ENCODE peak calls at places on chromosome 1, in five cellular contexts. O is naive thymus-derived CD4-positive, alpha-beta T cell; F is NCI-H1436; X is omental fat pad; N is stimulated activated CD4-positive, alpha-beta T cell treated with anti-CD3 and anti-CD28 coated beads, Interleukin-15, amount 100 ng/mL, for 48 hours. W is an unnamed sample.

GRCh38 chr1:65483993-65484754 is 63.7 kb downstream of the LEPR start:
- DNase-seq in F (no peak), O (no peak), X (no peak), N (no peak), W (no peak)

GRCh38 chr1:66231162-66232077 is 302.5 kb upstream of the SGIP1 start:
- DNase-seq in F (peak), X (no peak), N (no peak), O (no peak), W (no peak)

GRCh38 chr1:17128361-17128760 is 9.1 kb upstream of the PADI2 start:
- DNase-seq in N (no peak), X (no peak), O (no peak), F (no peak), W (no peak)

GRCh38 chr1:201999625-202000238 is 10.7 kb upstream of the ELF3 start:
- DNase-seq in F (peak), X (no peak), O (no peak), N (no peak), W (peak)

GRCh38 chr1:17304155-17304826 is 3.7 kb upstream of the PADI4 start:
- DNase-seq in O (no peak), F (no peak), N (no peak), X (no peak), W (no peak)

GRCh38 chr1:201156819-201157218 is 2.5 kb upstream of the TMEM9 start:
- DNase-seq in O (no peak), N (no peak), F (no peak), X (no peak), W (no peak)

GRCh38 chr1:94992161-94992560 is 65.3 kb upstream of the CNN3 start:
- DNase-seq in N (no peak), X (no peak), O (no peak), F (no peak), W (no peak)

GRCh38 chr1:204524986-204525385 is 8.8 kb downstream of the MDM4 start:
- DNase-seq in N (no peak), O (no peak), F (no peak), X (no peak), W (no peak)

GRCh38 chr1:30684881-30685795 is 38.2 kb downstream of the MATN1 start:
- DNase-seq in X (no peak), O (peak), F (peak), N (no peak), W (no peak)

GRCh38 chr1:46527474-46528296 is 23.8 kb downstream of the KNCN start:
- DNase-seq in X (peak), F (peak), O (peak), N (peak), W (peak)

GRCh38 chr1:97562096-97562495 is 358.7 kb downstream of the DPYD start:
- DNase-seq in F (no peak), X (no peak), N (no peak), O (no peak), W (no peak)

GRCh38 chr1:6260961-6261614 is at the start of gene GPR153:
- DNase-seq in O (no peak), F (no peak), N (peak), X (no peak), W (no peak)

GRCh38 chr1:18539171-18539570 is 58.4 kb downstream of the KLHDC7A start:
- DNase-seq in N (no peak), F (peak), O (no peak), X (no peak), W (peak)

GRCh38 chr1:150066838-150067183 is 765 bp upstream of the VPS45 start:
- DNase-seq in N (peak), X (no peak), O (no peak), F (peak), W (no peak)

GRCh38 chr1:101365881-101366280 is 129.1 kb downstream of the S1PR1 start:
- DNase-seq in O (no peak), X (no peak), N (no peak), F (no peak), W (no peak)

GRCh38 chr1:200960948-200961340 is 62.6 kb downstream of the KIF21B start:
- DNase-seq in F (no peak), X (no peak), N (no peak), O (no peak), W (no peak)

GRCh38 chr1:198936371-198937083 is 297.7 kb downstream of the PTPRC start:
- DNase-seq in X (no peak), F (no peak), N (no peak), O (no peak), W (no peak)

GRCh38 chr1:103160281-103160680 is 52.0 kb upstream of the COL11A1 start:
- DNase-seq in F (no peak), O (no peak), N (no peak), X (no peak), W (no peak)

GRCh38 chr1:173161510-173162221 is 45.5 kb downstream of the TNFSF4 start:
- DNase-seq in O (no peak), N (no peak), F (no peak), X (no peak), W (no peak)

GRCh38 chr1:53328490-53329182 is 766 bp upstream of the LRP8 start:
- DNase-seq in N (no peak), O (no peak), F (no peak), X (no peak), W (no peak)

GRCh38 chr1:179826626-179827280 is 50.9 kb downstream of the TOR1AIP2 start:
- DNase-seq in N (no peak), F (no peak), X (no peak), O (no peak), W (no peak)

GRCh38 chr1:217311766-217312165 is 319.1 kb downstream of the GPATCH2 start:
- DNase-seq in F (no peak), N (no peak), X (no peak), O (no peak), W (no peak)

GRCh38 chr1:156444407-156445001 is 56.1 kb downstream of the MEF2D start:
- DNase-seq in N (no peak), X (no peak), F (peak), O (no peak), W (no peak)

GRCh38 chr1:5847013-5847654 is 145.1 kb downstream of the NPHP4 start:
- DNase-seq in O (no peak), F (no peak), X (no peak), N (no peak), W (no peak)

GRCh38 chr1:11062965-11063401 is 3.2 kb upstream of the SRM start:
- DNase-seq in O (no peak), N (no peak), F (peak), X (no peak), W (peak)

GRCh38 chr1:232178191-232178590 is 451.7 kb downstream of the SIPA1L2 start:
- DNase-seq in N (no peak), O (no peak), F (no peak), X (no peak), W (no peak)

GRCh38 chr1:3779265-3779911 is 6.8 kb downstream of the SMIM1 start:
- DNase-seq in O (no peak), X (no peak), N (no peak), F (no peak), W (no peak)

GRCh38 chr1:7539772-7540175 is 231.3 kb upstream of the VAMP3 start:
- DNase-seq in N (peak), O (no peak), F (peak), X (no peak), W (no peak)

GRCh38 chr1:187714501-187714900 is 885.8 kb downstream of the PLA2G4A start:
- DNase-seq in F (no peak), O (no peak), X (no peak), N (no peak), W (no peak)

GRCh38 chr1:22825790-22826189 is 115.2 kb downstream of the EPHB2 start:
- DNase-seq in F (no peak), X (no peak), O (no peak), N (no peak), W (no peak)

GRCh38 chr1:153478692-153479618 is 18.5 kb upstream of the S100A7 start:
- DNase-seq in O (no peak), N (no peak), X (no peak), F (no peak), W (no peak)

GRCh38 chr1:179754031-179754624 is 11.0 kb downstream of the FAM163A start:
- DNase-seq in F (no peak), N (no peak), X (no peak), O (no peak), W (no peak)

GRCh38 chr1:43590389-43590788 is 59.6 kb upstream of the KDM4A start:
- DNase-seq in F (no peak), N (no peak), X (no peak), O (no peak), W (no peak)

GRCh38 chr1:83818916-83819315 is 180.0 kb downstream of the TTLL7 start:
- DNase-seq in N (no peak), F (no peak), O (no peak), X (no peak), W (no peak)

W was measured in NCI-H2107.